ENCODE peak calls at places on chromosomes 12 and 14, in four cellular contexts. One of them, this sample, is unnamed.

GRCh38 chr14:34824826-34825225 is 50.3 kb downstream of the BAZ1A start:
- DNase-seq in adrenal gland: no peak
- DNase-seq in Peyer's patch: no peak
- DNase-seq in body of pancreas: no peak
- DNase-seq in this sample: no peak

GRCh38 chr14:36442824-36443241 is 77.2 kb downstream of the NKX2-1 start:
- DNase-seq in adrenal gland: no peak
- DNase-seq in Peyer's patch: no peak
- DNase-seq in body of pancreas: no peak
- DNase-seq in this sample: no peak

GRCh38 chr14:95440951-95441350 is 75.5 kb downstream of the SYNE3 start:
- DNase-seq in body of pancreas: no peak
- DNase-seq in Peyer's patch: no peak
- DNase-seq in adrenal gland: no peak
- DNase-seq in this sample: no peak

GRCh38 chr12:81558031-81558430 is 201.1 kb downstream of the PPFIA2 start:
- DNase-seq in Peyer's patch: no peak
- DNase-seq in body of pancreas: no peak
- DNase-seq in adrenal gland: no peak
- DNase-seq in this sample: no peak

GRCh38 chr12:101117842-101118241 is 92.2 kb downstream of the SLC5A8 start:
- DNase-seq in body of pancreas: no peak
- DNase-seq in Peyer's patch: no peak
- DNase-seq in adrenal gland: no peak
- DNase-seq in this sample: no peak

GRCh38 chr14:94361682-94362081 is 26.7 kb downstream of the SERPINA1 start:
- DNase-seq in adrenal gland: no peak
- DNase-seq in Peyer's patch: no peak
- DNase-seq in body of pancreas: no peak
- DNase-seq in this sample: no peak

GRCh38 chr12:126093911-126094310 is 1028.7 kb downstream of the AACS start:
- DNase-seq in body of pancreas: no peak
- DNase-seq in adrenal gland: no peak
- DNase-seq in Peyer's patch: no peak
- DNase-seq in this sample: no peak

GRCh38 chr12:88957358-88957757 is 377.1 kb upstream of the KITLG start:
- DNase-seq in adrenal gland: no peak
- DNase-seq in Peyer's patch: no peak
- DNase-seq in body of pancreas: no peak
- DNase-seq in this sample: no peak

GRCh38 chr14:100159107-100159864 is at the start of gene DEGS2:
- DNase-seq in body of pancreas: peak; percentile 73
- DNase-seq in adrenal gland: no peak
- DNase-seq in Peyer's patch: peak; percentile 91
- DNase-seq in this sample: peak; percentile 18

GRCh38 chr12:69570545-69571399 is 14.5 kb upstream of the CCT2 start:
- DNase-seq in Peyer's patch: no peak
- DNase-seq in adrenal gland: peak; percentile 77
- DNase-seq in body of pancreas: peak; percentile 62
- DNase-seq in this sample: no peak

GRCh38 chr14:63091394-63091996 is 46.2 kb upstream of the KCNH5 start:
- DNase-seq in Peyer's patch: no peak
- DNase-seq in adrenal gland: no peak
- DNase-seq in body of pancreas: no peak
- DNase-seq in this sample: no peak

GRCh38 chr12:42278116-42278485 is 40.1 kb upstream of the YAF2 start:
- DNase-seq in adrenal gland: no peak
- DNase-seq in Peyer's patch: no peak
- DNase-seq in body of pancreas: no peak
- DNase-seq in this sample: no peak

GRCh38 chr14:68978550-68978911 is 571 bp downstream of the ACTN1 start:
- DNase-seq in body of pancreas: peak; percentile 80
- DNase-seq in adrenal gland: peak; percentile 71
- DNase-seq in Peyer's patch: no peak
- DNase-seq in this sample: peak; percentile 78

GRCh38 chr12:106137456-106138278 is 1.1 kb downstream of the NUAK1 start:
- DNase-seq in Peyer's patch: no peak
- DNase-seq in body of pancreas: no peak
- DNase-seq in adrenal gland: no peak
- DNase-seq in this sample: peak; percentile 45

GRCh38 chr14:32588448-32589320 is 259.6 kb downstream of the AKAP6 start:
- DNase-seq in adrenal gland: no peak
- DNase-seq in body of pancreas: peak; percentile 15
- DNase-seq in Peyer's patch: no peak
- DNase-seq in this sample: no peak

GRCh38 chr12:110256780-110257431 is 24.1 kb upstream of the ATP2A2 start:
- DNase-seq in Peyer's patch: peak; percentile 69
- DNase-seq in adrenal gland: peak; percentile 65
- DNase-seq in body of pancreas: peak; percentile 17
- DNase-seq in this sample: peak; percentile 49

GRCh38 chr12:110278137-110278536 is 2.9 kb upstream of the ATP2A2 start:
- DNase-seq in body of pancreas: no peak
- DNase-seq in Peyer's patch: no peak
- DNase-seq in adrenal gland: no peak
- DNase-seq in this sample: no peak

GRCh38 chr12:6947615-6948014 is 3.5 kb upstream of the PTPN6 start:
- DNase-seq in Peyer's patch: peak; percentile 26
- DNase-seq in adrenal gland: no peak
- DNase-seq in body of pancreas: no peak
- DNase-seq in this sample: no peak
- TF ChIP-seq POLR2A in Peyer's patch: no peak
- TF ChIP-seq POLR2A in adrenal gland: no peak
- TF ChIP-seq POLR2A in body of pancreas: no peak
- TF ChIP-seq POLR2A in this sample: no peak

GRCh38 chr12:49793620-49794019 is 34.6 kb downstream of the NCKAP5L start:
- DNase-seq in adrenal gland: no peak
- DNase-seq in Peyer's patch: no peak
- DNase-seq in body of pancreas: no peak
- DNase-seq in this sample: no peak
- TF ChIP-seq POLR2A in adrenal gland: no peak
- TF ChIP-seq POLR2A in Peyer's patch: no peak
- TF ChIP-seq POLR2A in body of pancreas: no peak
- TF ChIP-seq POLR2A in this sample: no peak

DNA sequence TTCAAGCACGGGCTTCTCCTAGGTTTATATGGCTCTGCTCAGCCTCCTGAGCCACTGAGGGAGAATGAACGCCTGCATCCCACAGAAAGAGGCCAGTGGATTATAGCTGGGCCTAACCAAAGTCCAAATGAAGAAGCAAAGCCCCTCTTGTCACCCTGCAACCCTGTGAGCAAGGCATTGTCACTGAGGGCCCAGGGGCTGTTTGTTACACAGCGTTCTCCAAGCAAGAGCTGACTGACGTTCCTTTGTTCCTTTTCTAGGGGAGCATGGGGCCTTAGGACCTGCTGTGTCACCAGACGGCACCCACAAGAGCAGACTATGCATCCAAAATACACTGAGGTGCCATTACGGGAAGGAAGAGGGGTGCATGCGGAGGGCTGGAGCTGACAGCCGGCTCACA is 4.3 kb upstream of the FBRSL1 start:
- DNase-seq in Peyer's patch: no peak
- DNase-seq in adrenal gland: no peak
- DNase-seq in body of pancreas: no peak
- DNase-seq in this sample: no peak
- TF ChIP-seq POLR2A in Peyer's patch: no peak
- TF ChIP-seq POLR2A in adrenal gland: no peak
- TF ChIP-seq POLR2A in body of pancreas: no peak
- TF ChIP-seq POLR2A in this sample: no peak

GRCh38 chr12:53039851-53040250 is 10.0 kb upstream of the TNS2 start:
- DNase-seq in adrenal gland: no peak
- DNase-seq in Peyer's patch: no peak
- DNase-seq in body of pancreas: no peak
- DNase-seq in this sample: no peak
- TF ChIP-seq POLR2A in adrenal gland: no peak
- TF ChIP-seq POLR2A in Peyer's patch: no peak
- TF ChIP-seq POLR2A in body of pancreas: no peak
- TF ChIP-seq POLR2A in this sample: no peak

GRCh38 chr12:56645717-56646446 is at the start of gene ATP5F1B:
- DNase-seq in Peyer's patch: peak; percentile 91
- DNase-seq in adrenal gland: peak; percentile 99
- DNase-seq in body of pancreas: peak; percentile 96
- DNase-seq in this sample: peak; percentile 98
- TF ChIP-seq POLR2A in Peyer's patch: peak; percentile 99
- TF ChIP-seq POLR2A in adrenal gland: peak; percentile 99
- TF ChIP-seq POLR2A in body of pancreas: peak; percentile 99
- TF ChIP-seq POLR2A in this sample: peak; percentile 90

DNA sequence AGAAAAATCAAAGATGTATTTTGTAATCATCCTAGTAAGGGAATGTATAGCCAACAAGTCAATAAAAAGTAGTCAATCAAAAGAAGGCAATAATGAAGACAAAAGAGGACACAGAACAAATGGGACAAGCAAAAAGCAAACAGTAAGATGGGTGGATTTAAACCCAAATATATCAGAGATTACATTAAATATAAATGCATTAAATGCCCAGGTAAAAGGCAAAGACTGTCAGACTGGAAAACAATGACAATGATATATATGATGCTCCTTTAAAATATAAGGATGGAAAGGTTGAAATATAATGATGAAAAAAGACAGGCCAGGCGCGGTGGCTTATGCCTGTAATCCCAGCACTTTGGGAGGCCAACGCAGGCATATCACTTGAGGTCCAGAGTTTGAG is 35.7 kb downstream of the NEMF start:
- DNase-seq in body of pancreas: no peak
- DNase-seq in Peyer's patch: no peak
- DNase-seq in adrenal gland: no peak
- DNase-seq in this sample: no peak
- TF ChIP-seq POLR2A in body of pancreas: no peak
- TF ChIP-seq POLR2A in Peyer's patch: no peak
- TF ChIP-seq POLR2A in adrenal gland: no peak
- TF ChIP-seq POLR2A in this sample: no peak

DNA sequence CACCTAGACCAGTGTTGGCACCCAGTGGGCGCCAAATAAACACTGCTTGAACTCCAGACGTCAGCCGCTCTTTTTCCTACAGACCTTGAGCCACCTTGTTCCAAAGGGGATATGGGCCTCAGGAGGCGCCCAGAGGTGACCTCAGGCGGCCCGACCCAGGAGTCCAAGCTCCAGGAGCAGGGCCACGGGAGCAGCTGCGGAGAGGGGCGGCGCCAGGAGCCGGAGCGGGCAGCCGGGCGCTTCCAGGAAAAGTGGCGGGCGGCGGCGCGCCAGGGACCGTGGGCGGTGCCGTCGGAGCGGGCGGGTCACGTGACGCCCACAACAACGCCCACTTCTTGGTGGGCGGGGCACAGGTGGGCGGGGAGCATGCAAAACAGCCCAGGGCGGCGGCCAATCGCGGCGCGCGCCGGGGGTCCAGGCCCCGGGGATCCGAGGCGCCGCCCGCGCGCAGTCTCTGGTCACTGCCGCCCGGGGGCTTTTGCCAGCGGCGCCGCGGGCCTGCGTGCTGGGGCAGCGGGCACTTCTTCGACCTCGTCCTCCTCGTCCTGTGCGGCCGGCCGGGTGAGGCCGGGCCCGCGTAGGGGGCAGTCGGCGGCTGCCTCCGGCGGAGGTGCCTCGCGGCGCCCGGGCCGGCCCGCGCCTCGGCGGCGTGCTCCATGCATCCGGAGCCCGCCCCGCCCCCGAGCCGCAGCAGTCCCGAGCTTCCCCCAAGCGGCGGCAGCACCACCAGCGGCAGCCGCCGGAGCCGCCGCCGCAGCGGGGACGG is at the start of gene ORAI1:
- DNase-seq in body of pancreas: peak; percentile 98
- DNase-seq in adrenal gland: peak; percentile 98
- DNase-seq in Peyer's patch: peak; percentile 99
- DNase-seq in this sample: peak; percentile 99
- TF ChIP-seq POLR2A in body of pancreas: peak; percentile 41
- TF ChIP-seq POLR2A in adrenal gland: peak; percentile 79
- TF ChIP-seq POLR2A in Peyer's patch: peak; percentile 30
- TF ChIP-seq POLR2A in this sample: peak; percentile 72

DNA sequence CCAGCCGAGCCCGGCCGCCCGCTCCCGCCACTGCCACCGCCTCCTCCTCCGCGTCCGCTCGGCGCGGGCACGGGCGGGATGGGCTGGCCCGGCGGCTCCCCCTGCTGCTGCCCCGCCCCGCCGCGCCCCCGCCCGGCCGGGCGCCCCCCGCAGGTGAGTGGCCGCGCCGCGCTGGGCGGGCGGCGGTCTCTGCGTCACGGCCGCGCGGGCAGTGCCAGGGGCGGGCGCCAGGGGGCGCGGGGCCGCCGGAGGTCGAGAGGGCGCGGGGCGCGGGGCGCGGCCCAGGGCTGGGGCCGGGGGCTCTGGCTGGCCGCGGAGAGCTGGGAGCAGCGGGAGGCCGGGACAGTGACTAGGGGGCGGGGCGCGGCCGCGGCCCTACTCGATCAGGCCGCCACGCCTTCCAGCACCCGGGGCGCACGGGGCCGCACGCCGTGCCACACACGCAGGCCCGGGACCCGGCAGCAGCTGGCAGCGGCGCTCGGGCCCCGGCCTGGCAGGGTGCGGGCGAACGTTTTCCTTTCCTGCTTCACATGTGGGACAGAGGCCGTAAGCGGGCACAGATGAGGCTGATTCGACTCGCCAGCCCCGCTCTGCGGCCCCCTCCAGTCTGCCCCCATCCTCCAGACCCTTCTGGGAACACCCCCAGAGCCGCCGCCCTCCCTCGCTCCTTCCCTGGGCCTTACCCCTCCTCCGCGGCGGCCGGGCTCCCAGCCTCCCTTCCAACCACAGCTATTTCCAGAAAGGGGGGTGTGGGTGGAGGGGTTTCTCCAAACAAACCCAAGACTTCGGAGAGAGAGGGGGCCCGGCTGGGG is 2.4 kb upstream of the TNS2 start:
- DNase-seq in body of pancreas: peak; percentile 80
- DNase-seq in Peyer's patch: peak; percentile 89
- DNase-seq in adrenal gland: peak; percentile 92
- DNase-seq in this sample: peak; percentile 89
- TF ChIP-seq POLR2A in body of pancreas: peak; percentile 61
- TF ChIP-seq POLR2A in Peyer's patch: peak; percentile 47
- TF ChIP-seq POLR2A in adrenal gland: peak; percentile 81
- TF ChIP-seq POLR2A in this sample: peak; percentile 59

GRCh38 chr14:89773151-89773550 is 181.4 kb downstream of the EFCAB11 start:
- DNase-seq in body of pancreas: no peak
- DNase-seq in adrenal gland: no peak
- DNase-seq in Peyer's patch: no peak
- DNase-seq in this sample: no peak
- TF ChIP-seq POLR2A in body of pancreas: no peak
- TF ChIP-seq POLR2A in adrenal gland: no peak
- TF ChIP-seq POLR2A in Peyer's patch: no peak
- TF ChIP-seq POLR2A in this sample: no peak

This sample was measured in heart left ventricle.